ENCODE peak calls at places on chromosomes 1 and 21, in seven cellular contexts. One of them, this sample, is unnamed.

GRCh38 chr1:151277249-151277648 is 4.8 kb upstream of the ZNF687 start:
- DNase-seq in fibroblast of the conjunctiva: no peak
- DNase-seq in NCI-H2171: no peak
- DNase-seq in spleen: no peak
- DNase-seq in AG09309: no peak
- DNase-seq in stimulated activated CD4-positive, alpha-beta T cell treated with anti-CD3 and anti-CD28 coated beads, Interleukin-12 subunit alpha, Interleukin-12 subunit beta, amount 100 ng/mL, for 48 hours: peak
- DNase-seq in posterior cingulate gyrus: no peak
- DNase-seq in this sample: no peak

GRCh38 chr1:15738416-15739113 is 2.5 kb downstream of the SLC25A34 start:
- DNase-seq in fibroblast of the conjunctiva: no peak
- DNase-seq in NCI-H2171: no peak
- DNase-seq in spleen: no peak
- DNase-seq in AG09309: no peak
- DNase-seq in stimulated activated CD4-positive, alpha-beta T cell treated with anti-CD3 and anti-CD28 coated beads, Interleukin-12 subunit alpha, Interleukin-12 subunit beta, amount 100 ng/mL, for 48 hours: no peak
- DNase-seq in posterior cingulate gyrus: no peak
- DNase-seq in this sample: no peak

GRCh38 chr21:27171704-27172103 is 204.8 kb upstream of the ADAMTS5 start:
- DNase-seq in fibroblast of the conjunctiva: peak
- DNase-seq in NCI-H2171: no peak
- DNase-seq in spleen: no peak
- DNase-seq in AG09309: no peak
- DNase-seq in stimulated activated CD4-positive, alpha-beta T cell treated with anti-CD3 and anti-CD28 coated beads, Interleukin-12 subunit alpha, Interleukin-12 subunit beta, amount 100 ng/mL, for 48 hours: no peak
- DNase-seq in posterior cingulate gyrus: no peak
- DNase-seq in this sample: no peak

GRCh38 chr1:178650950-178651461 is 74.0 kb upstream of the RALGPS2 start:
- DNase-seq in fibroblast of the conjunctiva: no peak
- DNase-seq in NCI-H2171: no peak
- DNase-seq in spleen: no peak
- DNase-seq in AG09309: no peak
- DNase-seq in stimulated activated CD4-positive, alpha-beta T cell treated with anti-CD3 and anti-CD28 coated beads, Interleukin-12 subunit alpha, Interleukin-12 subunit beta, amount 100 ng/mL, for 48 hours: no peak
- DNase-seq in posterior cingulate gyrus: no peak
- DNase-seq in this sample: no peak

GRCh38 chr1:1925437-1926345 is 6.6 kb upstream of the TMEM52 start:
- DNase-seq in fibroblast of the conjunctiva: no peak
- DNase-seq in NCI-H2171: no peak
- DNase-seq in spleen: no peak
- DNase-seq in AG09309: no peak
- DNase-seq in stimulated activated CD4-positive, alpha-beta T cell treated with anti-CD3 and anti-CD28 coated beads, Interleukin-12 subunit alpha, Interleukin-12 subunit beta, amount 100 ng/mL, for 48 hours: no peak
- DNase-seq in posterior cingulate gyrus: no peak
- DNase-seq in this sample: no peak

GRCh38 chr1:212224102-212224501 is 61.1 kb upstream of the PPP2R5A start:
- DNase-seq in fibroblast of the conjunctiva: no peak
- DNase-seq in NCI-H2171: no peak
- DNase-seq in spleen: no peak
- DNase-seq in AG09309: no peak
- DNase-seq in stimulated activated CD4-positive, alpha-beta T cell treated with anti-CD3 and anti-CD28 coated beads, Interleukin-12 subunit alpha, Interleukin-12 subunit beta, amount 100 ng/mL, for 48 hours: no peak
- DNase-seq in posterior cingulate gyrus: no peak
- DNase-seq in this sample: no peak

GRCh38 chr1:31101147-31101502 is 35.6 kb upstream of the PUM1 start:
- DNase-seq in fibroblast of the conjunctiva: no peak
- DNase-seq in NCI-H2171: no peak
- DNase-seq in spleen: no peak
- DNase-seq in AG09309: peak
- DNase-seq in stimulated activated CD4-positive, alpha-beta T cell treated with anti-CD3 and anti-CD28 coated beads, Interleukin-12 subunit alpha, Interleukin-12 subunit beta, amount 100 ng/mL, for 48 hours: no peak
- DNase-seq in posterior cingulate gyrus: peak
- DNase-seq in this sample: no peak

GRCh38 chr1:213985181-213986019 is 2.4 kb upstream of the PROX1 start:
- DNase-seq in fibroblast of the conjunctiva: no peak
- DNase-seq in NCI-H2171: no peak
- DNase-seq in spleen: no peak
- DNase-seq in AG09309: no peak
- DNase-seq in stimulated activated CD4-positive, alpha-beta T cell treated with anti-CD3 and anti-CD28 coated beads, Interleukin-12 subunit alpha, Interleukin-12 subunit beta, amount 100 ng/mL, for 48 hours: no peak
- DNase-seq in posterior cingulate gyrus: no peak
- DNase-seq in this sample: no peak

GRCh38 chr1:184843732-184844495 is 89.3 kb upstream of the EDEM3 start:
- DNase-seq in fibroblast of the conjunctiva: no peak
- DNase-seq in NCI-H2171: no peak
- DNase-seq in spleen: peak
- DNase-seq in AG09309: peak
- DNase-seq in stimulated activated CD4-positive, alpha-beta T cell treated with anti-CD3 and anti-CD28 coated beads, Interleukin-12 subunit alpha, Interleukin-12 subunit beta, amount 100 ng/mL, for 48 hours: no peak
- DNase-seq in posterior cingulate gyrus: no peak
- DNase-seq in this sample: no peak

GRCh38 chr1:164928223-164928814 is 369.3 kb downstream of the PBX1 start:
- DNase-seq in fibroblast of the conjunctiva: no peak
- DNase-seq in NCI-H2171: no peak
- DNase-seq in spleen: no peak
- DNase-seq in AG09309: no peak
- DNase-seq in stimulated activated CD4-positive, alpha-beta T cell treated with anti-CD3 and anti-CD28 coated beads, Interleukin-12 subunit alpha, Interleukin-12 subunit beta, amount 100 ng/mL, for 48 hours: no peak
- DNase-seq in posterior cingulate gyrus: no peak
- DNase-seq in this sample: no peak

GRCh38 chr1:165039996-165040395 is 316.5 kb downstream of the LMX1A start:
- DNase-seq in fibroblast of the conjunctiva: no peak
- DNase-seq in NCI-H2171: no peak
- DNase-seq in spleen: no peak
- DNase-seq in AG09309: no peak
- DNase-seq in stimulated activated CD4-positive, alpha-beta T cell treated with anti-CD3 and anti-CD28 coated beads, Interleukin-12 subunit alpha, Interleukin-12 subunit beta, amount 100 ng/mL, for 48 hours: no peak
- DNase-seq in posterior cingulate gyrus: no peak
- DNase-seq in this sample: no peak

This sample was measured in occipital lobe.